ENCODE peak calls at places on chromosome 4, in nine cellular contexts. V, Y, T, W, H, E, J, G and N are unnamed samples. For H3K4me1, the result is how much of the 10 kb centered on the place peaks cover.

GRCh38 chr4:53005149-53005546 is 143.0 kb downstream of the RASL11B start:
- DNase-seq in H (no peak), V (no peak), J (no peak), Y (no peak), E (no peak), G (no peak), T (no peak), W (no peak), N (no peak)

GRCh38 chr4:6281436-6282144 is 11.9 kb downstream of the WFS1 start:
- DNase-seq in G (peak), V (no peak), Y (peak), J (peak), H (no peak), E (no peak), T (no peak), W (no peak), N (no peak)

GRCh38 chr4:184958127-184958806 is 60.0 kb upstream of the HELT start:
- DNase-seq in E (no peak), J (no peak), H (no peak), Y (no peak), T (no peak), G (no peak), W (no peak), V (no peak), N (no peak)

GRCh38 chr4:38292529-38292928 is 332.3 kb downstream of the PTTG2 start:
- DNase-seq in Y (no peak), E (no peak), W (no peak), T (no peak), H (no peak), V (no peak), G (no peak), J (no peak), N (no peak)

GRCh38 chr4:79983431-79983830 is 89.6 kb downstream of the ANTXR2 start:
- DNase-seq in G (no peak), H (no peak), Y (no peak), J (no peak), W (no peak), T (no peak), V (no peak), E (no peak), N (no peak)

GRCh38 chr4:153759407-153760226 is at the start of gene RNF175:
- DNase-seq in Y (no peak), T (no peak), V (no peak), J (no peak), H (peak), E (peak), G (no peak), W (peak), N (no peak)

GRCh38 chr4:70603856-70604255 is 11.8 kb downstream of the AMBN start:
- DNase-seq in W (no peak), H (no peak), Y (no peak), V (peak), T (no peak), J (no peak), G (no peak), E (no peak), N (no peak)

GRCh38 chr4:101806914-101807313 is 16.4 kb downstream of the BANK1 start:
- DNase-seq in J (no peak), G (no peak), E (peak), W (no peak), H (no peak), Y (no peak), V (peak), T (no peak), N (no peak)

GRCh38 chr4:11111876-11112275 is 316.8 kb downstream of the HS3ST1 start:
- DNase-seq in E (no peak), V (no peak), G (no peak), J (no peak), Y (no peak), T (no peak), W (no peak), H (no peak), N (no peak)

GRCh38 chr4:175657571-175657970 is 154.5 kb downstream of the GPM6A start:
- DNase-seq in E (no peak), V (no peak), H (no peak), T (no peak), G (no peak), W (no peak), J (no peak), Y (no peak), N (no peak)

GRCh38 chr4:28369504-28369903 is 1508.9 kb downstream of the STIM2 start:
- DNase-seq in V (no peak), T (no peak), H (no peak), E (no peak), Y (no peak), W (no peak), J (no peak), G (no peak), N (no peak)

GRCh38 chr4:88900432-88900831 is 156.6 kb downstream of the FAM13A start:
- DNase-seq in J (no peak), T (no peak), H (no peak), G (no peak), W (no peak), V (peak), Y (no peak), E (no peak), N (no peak)

GRCh38 chr4:144868309-144868708 is 222.4 kb downstream of the HHIP start:
- DNase-seq in G (no peak), H (no peak), Y (no peak), T (no peak), V (no peak), E (no peak), J (no peak), W (no peak), N (no peak)

GRCh38 chr4:119300388-119301131 is 21.4 kb downstream of the FABP2 start:
- DNase-seq in Y (peak), E (peak), J (peak), V (peak), H (peak), W (peak), T (peak), G (peak), N (peak)

GRCh38 chr4:3308691-3309090 is 15.9 kb downstream of the RGS12 start:
- DNase-seq in V (no peak), W (no peak), G (peak), H (no peak), E (peak), J (no peak), Y (no peak), T (no peak), N (no peak)

GRCh38 chr4:16761031-16761430 is 137.4 kb downstream of the LDB2 start:
- DNase-seq in W (no peak), G (no peak), Y (no peak), T (no peak), E (no peak), J (no peak), H (no peak), V (no peak), N (no peak)

GRCh38 chr4:119212251-119212963 is at the start of gene USP53:
- DNase-seq in G (peak), E (peak), V (peak), J (peak), Y (peak), T (peak), W (peak), H (peak), N (peak)

GRCh38 chr4:53119685-53120084 is 246.2 kb downstream of the SCFD2 start:
- DNase-seq in W (no peak), G (no peak), E (no peak), H (peak), J (peak), V (peak), Y (no peak), T (no peak), N (peak)

GRCh38 chr4:72568959-72569718 is at the start of gene ADAMTS3:
- DNase-seq in G (peak), H (peak), V (peak), E (peak), J (peak), W (peak), Y (peak), T (no peak), N (peak)

GRCh38 chr4:4386296-4386735 is 586 bp upstream of the NSG1 start:
- DNase-seq in J (no peak), G (no peak), E (no peak), Y (no peak), V (no peak), W (peak), H (peak), T (peak), N (no peak)

GRCh38 chr4:17664755-17665154 is 50.3 kb downstream of the MED28 start:
- DNase-seq in T (no peak), G (no peak), V (no peak), H (no peak), W (no peak), Y (no peak), J (no peak), E (no peak), N (no peak)

GRCh38 chr4:94454405-94454804 is 2.7 kb downstream of the PDLIM5 start:
- DNase-seq in E (no peak), H (no peak), J (no peak), V (no peak), Y (no peak), G (no peak), W (no peak), T (no peak), N (peak)

GRCh38 chr4:54658321-54659093 is 750 bp downstream of the KIT start:
- DNase-seq in T (no peak), H (peak), J (peak), Y (peak), G (peak), W (peak), E (peak), V (peak), N (no peak)

GRCh38 chr4:102604222-102604940 is 103.2 kb downstream of the NFKB1 start:
- DNase-seq in Y (no peak), W (no peak), G (no peak), V (no peak), E (no peak), H (no peak), T (no peak), J (no peak), N (no peak)

GRCh38 chr4:74109116-74109791 is 10.3 kb upstream of the CXCL2 start:
- DNase-seq in T (no peak), V (peak), W (peak), Y (peak), G (peak), J (no peak), H (peak), E (peak), N (peak)

GRCh38 chr4:87839309-87839946 is 6.7 kb downstream of the MEPE start:
- DNase-seq in J (peak), E (peak), H (peak), W (no peak), T (no peak), V (peak), Y (peak), G (peak), N (peak)

GRCh38 chr4:76305033-76305687 is 1.4 kb upstream of the STBD1 start:
- DNase-seq in W (no peak), E (no peak), Y (no peak), T (no peak), J (no peak), V (no peak), H (no peak), G (no peak), N (no peak)

GRCh38 chr4:185656467-185656890 is 121.2 kb upstream of the PDLIM3 start:
- DNase-seq in J (no peak), T (no peak), Y (peak), G (peak), V (peak), H (peak), W (peak), E (peak), N (peak)

GRCh38 chr4:78293348-78293747 is 236.2 kb downstream of the FRAS1 start:
- DNase-seq in V (peak), E (no peak), G (no peak), J (no peak), Y (no peak), T (no peak), W (no peak), H (no peak), N (no peak)

GRCh38 chr4:116925900-116926457 is 159.4 kb downstream of the TRAM1L1 start:
- DNase-seq in H (peak), G (no peak), Y (no peak), E (peak), T (no peak), W (peak), J (no peak), V (no peak), N (no peak)

DNA sequence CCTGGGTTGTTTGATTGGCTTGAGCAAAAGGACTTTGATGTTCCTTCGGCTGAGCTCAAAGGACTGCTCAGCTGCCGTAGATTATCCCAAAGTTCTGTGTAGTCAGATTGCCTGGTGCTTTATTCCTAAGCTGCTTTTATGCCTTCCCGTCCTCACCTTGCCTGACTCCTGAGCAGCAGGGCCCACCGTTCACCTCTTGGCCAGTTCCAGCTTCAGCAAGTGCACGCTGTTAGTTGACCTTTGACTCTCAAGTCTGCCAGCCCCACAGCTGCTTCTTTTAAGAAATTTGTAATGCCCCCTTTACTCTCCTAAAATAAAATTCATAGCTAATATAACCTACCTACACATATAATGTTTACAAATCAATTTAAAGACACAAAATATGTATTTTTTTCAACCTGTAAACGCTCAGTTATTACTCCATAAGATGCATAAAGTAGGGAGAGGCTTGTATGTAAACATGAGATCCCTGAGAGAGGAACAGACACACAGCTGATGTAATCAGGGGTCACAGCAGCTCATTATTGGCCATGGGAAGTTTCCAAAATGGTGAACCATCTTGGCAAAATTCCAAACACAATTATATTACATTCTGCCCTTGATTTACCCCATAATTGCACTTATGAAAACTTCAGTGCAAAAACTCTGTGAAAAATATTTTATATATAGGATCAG is 28.6 kb downstream of the UCHL1 start:
- DNase-seq in T (no peak), V (peak), H (no peak), E (no peak), Y (no peak), G (no peak), J (no peak), W (no peak), N (no peak)
- H3K4me1 ChIP-seq in T (under half), V (under half), H (under half), E (under half), Y (under half), G (under half), J (under half), W (under half), N (under half)

GRCh38 chr4:168540865-168541607 is 44.2 kb downstream of the PALLD start:
- DNase-seq in J (no peak), G (no peak), T (no peak), V (no peak), H (no peak), E (no peak), Y (no peak), W (no peak), N (peak)

GRCh38 chr4:168537086-168537485 is 40.2 kb downstream of the PALLD start:
- DNase-seq in Y (no peak), G (no peak), V (no peak), J (no peak), W (no peak), T (no peak), E (no peak), H (no peak), N (no peak)

GRCh38 chr4:168541608-168541953 is 44.7 kb downstream of the PALLD start:
- DNase-seq in J (no peak), E (no peak), V (peak), W (no peak), Y (no peak), G (no peak), H (no peak), T (no peak), N (peak)

GRCh38 chr4:168537556-168537955 is 40.7 kb downstream of the PALLD start:
- DNase-seq in E (no peak), T (no peak), G (no peak), J (no peak), H (no peak), W (no peak), Y (no peak), V (no peak), N (no peak)

DNA sequence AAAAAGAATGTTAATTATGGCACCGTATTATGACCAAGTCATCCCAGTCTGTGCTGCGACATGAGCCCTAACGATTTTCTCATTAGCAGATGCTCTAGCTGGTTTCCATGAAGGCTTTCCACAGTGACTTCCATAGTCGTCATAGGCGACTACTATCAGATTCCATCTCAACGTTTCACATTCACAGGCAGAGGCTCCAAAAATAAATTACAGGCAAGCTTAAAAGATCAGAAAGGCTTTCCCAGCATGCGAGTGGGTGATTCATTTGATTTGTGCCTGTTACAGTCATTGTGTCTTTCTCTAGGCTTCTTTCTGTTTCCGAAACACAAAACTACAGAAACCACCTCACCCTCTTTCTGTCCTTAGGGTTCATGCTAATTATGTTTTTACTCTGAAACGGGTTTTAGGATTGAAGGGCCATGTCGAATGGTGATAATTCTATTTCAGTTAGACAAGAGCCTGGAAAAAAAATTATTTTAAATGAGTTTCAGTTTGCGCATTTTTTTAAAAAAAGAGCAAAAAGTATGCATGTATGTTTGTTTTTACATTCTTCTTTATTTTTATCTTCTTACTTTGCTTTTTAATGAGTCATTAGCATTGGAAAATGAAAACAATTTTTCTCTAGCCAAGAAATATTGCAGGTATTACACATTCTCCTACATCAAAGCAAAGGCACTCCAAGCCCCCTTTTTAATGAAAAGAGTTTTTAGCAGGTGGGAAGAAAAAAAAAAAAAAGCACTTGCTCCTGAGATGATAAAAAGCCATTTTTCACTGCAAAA is 43.4 kb downstream of the PALLD start:
- DNase-seq in H (peak), E (no peak), G (no peak), V (no peak), J (no peak), W (no peak), T (no peak), Y (no peak), N (peak)
- H3K4me3 ChIP-seq in H (no peak), E (no peak), G (no peak), V (no peak), J (no peak), W (peak), T (no peak), Y (no peak), N (peak)

DNA sequence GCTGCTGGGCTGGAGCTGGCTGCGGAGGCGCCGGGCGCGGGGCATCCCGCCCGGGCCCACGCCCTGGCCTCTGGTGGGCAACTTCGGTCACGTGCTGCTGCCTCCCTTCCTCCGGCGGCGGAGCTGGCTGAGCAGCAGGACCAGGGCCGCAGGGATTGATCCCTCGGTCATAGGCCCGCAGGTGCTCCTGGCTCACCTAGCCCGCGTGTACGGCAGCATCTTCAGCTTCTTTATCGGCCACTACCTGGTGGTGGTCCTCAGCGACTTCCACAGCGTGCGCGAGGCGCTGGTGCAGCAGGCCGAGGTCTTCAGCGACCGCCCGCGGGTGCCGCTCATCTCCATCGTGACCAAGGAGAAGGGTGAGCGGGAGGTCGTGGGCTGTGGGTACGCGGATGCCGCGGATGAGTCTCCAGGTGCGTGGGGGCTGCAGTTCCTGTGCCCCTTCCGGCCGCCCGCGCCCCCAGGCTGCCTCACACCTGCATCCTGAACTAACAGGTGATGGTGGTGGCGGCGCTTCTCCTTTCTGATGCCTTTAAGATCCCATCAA is 499 bp downstream of the CYP2U1 start:
- DNase-seq in V (no peak), G (peak), E (no peak), H (no peak), J (peak), Y (no peak), T (peak), W (no peak), N (no peak)
- H3K27ac ChIP-seq in V (peak), G (peak), E (peak), H (no peak), J (peak), Y (peak), T (peak), W (peak), N (peak)

GRCh38 chr4:25816591-25817058 is 46.2 kb downstream of the SEL1L3 start:
- DNase-seq in T (no peak), E (no peak), Y (no peak), J (no peak), V (no peak), H (no peak), W (no peak), G (no peak), N (no peak)
- H3K4me1 ChIP-seq in T (under half), E (under half), Y (under half), J (under half), V (under half), H (under half), W (under half), G (under half), N (half or more)

DNA sequence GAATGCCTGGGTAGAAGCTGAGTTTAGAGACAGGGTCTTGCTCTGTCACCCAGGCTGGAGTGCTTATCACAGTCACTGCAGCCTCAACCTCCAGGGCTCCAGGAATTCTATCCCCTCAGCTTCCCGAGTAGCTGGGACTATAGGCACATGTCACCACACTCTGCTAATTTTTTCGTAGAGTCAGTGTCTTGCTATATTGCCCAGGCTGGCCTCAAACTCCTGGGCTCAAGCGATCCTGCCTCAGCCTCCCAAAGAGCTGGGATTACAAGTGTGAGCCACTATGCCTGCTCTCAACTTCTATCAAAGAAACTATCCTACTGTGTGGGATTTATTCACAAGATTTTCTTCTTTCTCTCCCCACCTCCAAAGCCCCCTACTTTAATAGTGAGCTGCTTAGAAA is 15.7 kb downstream of the MAPK10 start:
- DNase-seq in J (no peak), G (no peak), Y (no peak), H (no peak), E (no peak), W (no peak), V (no peak), T (no peak), N (no peak)
- H3K4me3 ChIP-seq in J (no peak), G (no peak), Y (no peak), H (no peak), E (no peak), W (no peak), V (no peak), T (no peak), N (no peak)

GRCh38 chr4:40369437-40370278 is 34.5 kb downstream of the CHRNA9 start:
- DNase-seq in J (no peak), G (no peak), Y (no peak), V (no peak), W (no peak), T (no peak), E (no peak), H (no peak), N (no peak)
- H3K27ac ChIP-seq in J (no peak), G (no peak), Y (no peak), V (no peak), W (no peak), T (no peak), E (no peak), H (no peak), N (no peak)

GRCh38 chr4:26838055-26838842 is 22.4 kb upstream of the STIM2 start:
- DNase-seq in G (no peak), T (no peak), E (no peak), W (no peak), Y (no peak), J (no peak), V (no peak), H (no peak), N (no peak)
- H3K4me1 ChIP-seq in G (under half), T (under half), E (under half), W (under half), Y (under half), J (under half), V (under half), H (under half), N (under half)